ENCODE peak calls at places on chromosomes 2 and 18, in seven cellular contexts. A is non-pigmented ciliary epithelial cell; C is sciatic nerve; I is stimulated activated CD4-positive, alpha-beta T cell treated with anti-CD3 and anti-CD28 coated beads, Interleukin-1b, Interleukin-23, amount 100 ng/mL, for 4 hours; P is HT1080; O is HT-29; K is A172. R is an unnamed sample.

GRCh38 chr2:174327559-174327897 is 7.2 kb upstream of the SP9 start:
- DNase-seq in A (no peak), C (no peak), I (no peak), P (no peak), O (no peak), K (no peak), R (no peak)

GRCh38 chr18:56470679-56471345 is 167.6 kb downstream of the TXNL1 start:
- DNase-seq in A (no peak), C (no peak), I (no peak), P (no peak), O (no peak), K (no peak), R (no peak)

GRCh38 chr2:57443985-57444501 is 602.6 kb upstream of the VRK2 start:
- DNase-seq in A (peak), C (no peak), I (no peak), P (peak), O (no peak), K (peak), R (peak)

GRCh38 chr2:240211598-240212424 is 71.4 kb upstream of the OTOS start:
- DNase-seq in A (no peak), C (no peak), I (no peak), P (no peak), O (no peak), K (no peak), R (no peak)

GRCh38 chr2:107132141-107132540 is 246.2 kb upstream of the ST6GAL2 start:
- DNase-seq in A (no peak), C (no peak), I (no peak), P (no peak), O (no peak), K (no peak), R (no peak)

GRCh38 chr2:50143822-50144575 is 887.9 kb downstream of the NRXN1 start:
- DNase-seq in A (no peak), C (no peak), I (no peak), P (peak), O (peak), K (peak), R (peak)

GRCh38 chr2:228657807-228658402 is 476.4 kb upstream of the SPHKAP start:
- DNase-seq in A (no peak), C (no peak), I (no peak), P (peak), O (peak), K (peak), R (no peak)

GRCh38 chr18:69840445-69840844 is 107.2 kb downstream of the CD226 start:
- DNase-seq in A (peak), C (no peak), I (no peak), P (peak), O (no peak), K (peak), R (no peak)

GRCh38 chr18:23401400-23402347 is 51.4 kb upstream of the RIOK3 start:
- DNase-seq in A (no peak), C (no peak), I (no peak), P (peak), O (peak), K (peak), R (peak)

GRCh38 chr2:67259581-67260347 is 137.4 kb upstream of the ETAA1 start:
- DNase-seq in A (peak), C (no peak), I (no peak), P (peak), O (no peak), K (peak), R (peak)

GRCh38 chr2:240584486-240585031 is 2.0 kb upstream of the CAPN10 start:
- DNase-seq in A (no peak), C (no peak), I (no peak), P (peak), O (no peak), K (no peak), R (no peak)

GRCh38 chr18:73947180-73947989 is 200.2 kb downstream of the FBXO15 start:
- DNase-seq in A (no peak), C (no peak), I (no peak), P (no peak), O (no peak), K (no peak), R (no peak)

GRCh38 chr2:96689431-96689991 is 46.9 kb downstream of the FER1L5 start:
- DNase-seq in A (no peak), C (no peak), I (no peak), P (no peak), O (no peak), K (no peak), R (no peak)

GRCh38 chr18:13451661-13452447 is 233.3 kb downstream of the LDLRAD4 start:
- DNase-seq in A (no peak), C (no peak), I (no peak), P (no peak), O (no peak), K (no peak), R (no peak)

R was measured in HS-5.